ENCODE peak calls at places on chromosome 15, in four cellular contexts. T, L, I and S are unnamed samples.
A peak's percentile ranks its signal among the peaks of the same experiment; 100 is the strongest.

GRCh38 chr15:89114974-89115373 is 26.7 kb downstream of the ABHD2 start:
- DNase-seq in T (no peak), L (no peak), I (no peak), S (no peak)

GRCh38 chr15:74957301-74958035 is 896 bp upstream of the RPP25 start:
- DNase-seq in T (peak; percentile 51), I (peak; percentile 52), L (peak; percentile 75), S (no peak)

GRCh38 chr15:69410290-69410874 is 3.8 kb upstream of the KIF23 start:
- DNase-seq in L (peak; percentile 76), T (no peak), I (no peak), S (peak; percentile 45)

GRCh38 chr15:61794881-61795280 is 265.4 kb downstream of the VPS13C start:
- DNase-seq in T (no peak), I (no peak), L (no peak), S (no peak)

GRCh38 chr15:34514251-34514760 is 69.1 kb downstream of the GOLGA8B start:
- DNase-seq in I (peak; percentile 62), L (peak; percentile 81), T (peak; percentile 34), S (peak; percentile 66)

GRCh38 chr15:75104804-75105557 is 81.6 kb downstream of the PPCDC start:
- DNase-seq in T (no peak), L (no peak), I (peak; percentile 86), S (no peak)

GRCh38 chr15:94576889-94577533 is 345.6 kb downstream of the MCTP2 start:
- DNase-seq in I (no peak), L (peak; percentile 85), T (no peak), S (peak; percentile 11)

GRCh38 chr15:40238927-40239591 is at the start of gene PAK6:
- DNase-seq in L (peak; percentile 96), T (peak; percentile 61), I (no peak), S (peak; percentile 41)

GRCh38 chr15:88974392-88974791 is 61.2 kb upstream of the MFGE8 start:
- DNase-seq in T (no peak), I (no peak), L (no peak), S (no peak)

DNA sequence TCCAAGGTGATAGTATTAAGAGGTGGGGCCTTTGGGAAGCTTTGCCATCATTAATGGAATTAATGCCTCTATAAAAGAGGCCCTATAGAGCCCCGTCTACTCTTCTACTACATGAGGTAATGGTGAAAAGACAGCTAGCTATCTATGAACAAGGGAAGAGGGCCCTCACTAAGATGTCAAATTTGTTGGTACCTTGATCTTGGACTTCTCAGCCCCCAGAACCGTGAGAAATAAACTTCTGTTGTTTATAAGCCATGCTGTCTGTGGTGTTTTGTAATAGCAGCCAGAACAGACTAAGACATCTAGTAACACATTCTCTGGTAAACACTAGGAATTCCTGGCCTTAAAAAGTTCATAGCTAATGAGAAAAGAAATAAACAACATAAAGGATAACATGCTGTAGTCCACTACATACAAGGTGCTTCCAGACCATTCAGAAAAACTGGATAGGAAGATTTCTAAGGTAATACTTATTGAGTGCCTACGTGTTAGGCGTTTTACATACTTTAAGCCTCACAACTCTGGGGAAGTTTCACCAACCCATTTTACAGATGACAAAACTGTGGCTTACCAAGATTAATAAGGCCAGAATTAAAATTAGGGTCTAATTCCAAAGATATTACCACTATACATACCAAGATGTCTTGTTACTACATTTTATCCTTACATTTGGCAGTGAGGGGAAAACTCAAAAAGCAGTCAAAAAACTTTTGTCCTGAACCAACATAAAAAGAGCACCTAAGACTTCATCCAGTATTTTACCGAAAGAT is 3.2 kb downstream of the UBE3A start:
- DNase-seq in T (no peak), I (no peak), L (no peak), S (no peak)
- H3K4me3 ChIP-seq in T (no peak overlapping the region), I (no peak overlapping the region), L (peak overlapping the region; percentile 97), S (no peak overlapping the region)

GRCh38 chr15:48559270-48559669 is 86.2 kb downstream of the FBN1 start:
- DNase-seq in I (peak; percentile 61), T (no peak), L (peak; percentile 59), S (no peak)
- H3K27ac ChIP-seq in I (peak overlapping the region; percentile 21), T (no peak overlapping the region), L (no peak overlapping the region), S (no peak overlapping the region)

GRCh38 chr15:90497912-90498311 is 31.8 kb upstream of the CRTC3 start:
- DNase-seq in T (no peak), I (no peak), L (no peak), S (no peak)
- H3K36me3 ChIP-seq in T (no peaks in the 10 kb centered on the region), I (peaks cover 81% of the 10 kb centered on the region), L (peaks cover 84% of the 10 kb centered on the region), S (peaks cover 39% of the 10 kb centered on the region)

GRCh38 chr15:64044315-64045105 is 1.8 kb downstream of the DAPK2 start:
- DNase-seq in T (no peak), I (no peak), L (no peak), S (no peak)
- H3K4me3 ChIP-seq in T (no peak overlapping the region), I (no peak overlapping the region), L (no peak overlapping the region), S (no peak overlapping the region)

GRCh38 chr15:22960587-22960986 is 19.6 kb downstream of the CYFIP1 start:
- DNase-seq in T (no peak), L (no peak), I (no peak), S (no peak)
- H3K27ac ChIP-seq in T (no peak overlapping the region), L (no peak overlapping the region), I (no peak overlapping the region), S (no peak overlapping the region)